ENCODE peak calls at places on chromosome 3, in four cellular contexts. Z is fibroblast of mammary gland, I is activated gamma-delta T cell, P is NCI-H748 treated with DMSO at 0.1 percent for 48 hours. Y is an unnamed sample.

GRCh38 chr3:125143982-125144652 is 68.4 kb downstream of the SLC12A8 start:
- DNase-seq in I (no peak), Z (no peak), P (no peak), Y (peak)

GRCh38 chr3:153829596-153830170 is 291.5 kb upstream of the ARHGEF26 start:
- DNase-seq in P (no peak), Z (peak), I (no peak), Y (peak)

GRCh38 chr3:193879099-193879863 is 256.7 kb upstream of the HES1 start:
- DNase-seq in Z (no peak), P (no peak), I (no peak), Y (no peak)

GRCh38 chr3:4947028-4947427 is 32.2 kb upstream of the BHLHE40 start:
- DNase-seq in P (no peak), I (no peak), Z (no peak), Y (no peak)

GRCh38 chr3:126208618-126209256 is 28.4 kb upstream of the ALDH1L1 start:
- DNase-seq in I (no peak), Z (peak), P (peak), Y (peak)

GRCh38 chr3:134809412-134810051 is 14.5 kb downstream of the EPHB1 start:
- DNase-seq in Z (no peak), P (peak), I (no peak), Y (no peak)

GRCh38 chr3:40623567-40623966 is 98.8 kb downstream of the ZNF621 start:
- DNase-seq in P (peak), I (no peak), Z (peak), Y (peak)

GRCh38 chr3:9623148-9623547 is 26.2 kb upstream of the MTMR14 start:
- DNase-seq in I (no peak), Z (peak), P (no peak), Y (no peak)

GRCh38 chr3:51269466-51269865 is 115.6 kb upstream of the MANF start:
- DNase-seq in I (no peak), Z (peak), P (no peak), Y (peak)

GRCh38 chr3:53166781-53167291 is 5.8 kb downstream of the PRKCD start:
- DNase-seq in P (no peak), Z (peak), I (no peak), Y (peak)

GRCh38 chr3:194150252-194150934 is 14.4 kb downstream of the HES1 start:
- DNase-seq in I (no peak), P (no peak), Z (no peak), Y (no peak)

GRCh38 chr3:128473180-128473519 is 6.5 kb upstream of the DNAJB8 start:
- DNase-seq in P (no peak), Z (no peak), I (no peak), Y (no peak)

GRCh38 chr3:52099006-52099405 is 42.6 kb upstream of the DUSP7 start:
- DNase-seq in I (no peak), P (no peak), Z (no peak), Y (no peak)

GRCh38 chr3:125128861-125129501 is 73.2 kb upstream of the HEG1 start:
- DNase-seq in Z (peak), I (no peak), P (no peak), Y (peak)

GRCh38 chr3:8563597-8563996 is 62.0 kb downstream of the LMCD1 start:
- DNase-seq in I (no peak), P (no peak), Z (no peak), Y (no peak)

GRCh38 chr3:176296066-176296597 is 901.1 kb downstream of the TBL1XR1 start:
- DNase-seq in P (no peak), I (no peak), Z (no peak), Y (no peak)

GRCh38 chr3:105610473-105610872 is 243.8 kb downstream of the ALCAM start:
- DNase-seq in P (no peak), I (no peak), Z (no peak), Y (no peak)

GRCh38 chr3:138362536-138362935 is 14.2 kb downstream of the MRAS start:
- DNase-seq in I (no peak), P (no peak), Z (no peak), Y (no peak)

GRCh38 chr3:28467414-28467813 is 118.8 kb upstream of the AZI2 start:
- DNase-seq in Z (peak), P (no peak), I (no peak), Y (no peak)

GRCh38 chr3:177346878-177347277 is 149.6 kb upstream of the TBL1XR1 start:
- DNase-seq in I (no peak), Z (no peak), P (no peak), Y (no peak)

GRCh38 chr3:191762323-191762960 is 301.5 kb downstream of the PYDC2 start:
- DNase-seq in I (no peak), Z (peak), P (peak), Y (peak)

GRCh38 chr3:114319453-114319852 is 25.6 kb downstream of the TIGIT start:
- DNase-seq in P (peak), Z (peak), I (no peak), Y (peak)

GRCh38 chr3:30751610-30752299 is 142.7 kb downstream of the GADL1 start:
- DNase-seq in P (no peak), Z (peak), I (no peak), Y (peak)